ENCODE peak calls at places on chromosomes 5 and 9, in four cellular contexts. D is IMR-90, W is mesendoderm, N is H9. C is an unnamed sample.

GRCh38 chr5:144183254-144183889 is 12.7 kb downstream of the KCTD16 start:
- DNase-seq in D (peak; percentile 85), W (no peak), N (no peak), C (peak; percentile 43)

GRCh38 chr5:159732220-159732619 is 184.1 kb upstream of the ADRA1B start:
- DNase-seq in N (no peak), W (no peak), D (no peak), C (peak; percentile 24)

GRCh38 chr5:163339148-163339547 is 98.2 kb upstream of the CCNG1 start:
- DNase-seq in D (no peak), N (no peak), W (no peak), C (no peak)

GRCh38 chr5:142749321-142749720 is 20.9 kb upstream of the ARHGAP26 start:
- DNase-seq in N (no peak), W (peak; percentile 57), D (peak; percentile 77), C (peak; percentile 78)

GRCh38 chr5:179533907-179534306 is 16.4 kb upstream of the RUFY1 start:
- DNase-seq in D (no peak), N (no peak), W (no peak), C (no peak)

GRCh38 chr5:50415912-50416311 is 25.2 kb downstream of the EMB start:
- DNase-seq in N (no peak), D (no peak), W (no peak), C (no peak)

GRCh38 chr5:133256276-133256675 is 204.5 kb downstream of the HSPA4 start:
- DNase-seq in D (no peak), N (no peak), W (no peak), C (no peak)

GRCh38 chr9:100379862-100380261 is 27.1 kb upstream of the TEX10 start:
- DNase-seq in W (peak; percentile 49), D (peak; percentile 77), N (no peak), C (peak; percentile 85)

GRCh38 chr9:124932355-124932754 is 8.5 kb downstream of the GOLGA1 start:
- DNase-seq in N (no peak), D (no peak), W (no peak), C (no peak)

GRCh38 chr5:117954341-117954740 is 1034.0 kb downstream of the DTWD2 start:
- DNase-seq in D (peak; percentile 2), N (no peak), W (no peak), C (no peak)

GRCh38 chr9:36149197-36149596 is 12.7 kb downstream of the GLIPR2 start:
- DNase-seq in W (no peak), D (peak; percentile 79), N (no peak), C (peak; percentile 92)

GRCh38 chr5:41788800-41789395 is 81.3 kb downstream of the OXCT1 start:
- DNase-seq in N (no peak), D (peak; percentile 74), W (no peak), C (peak; percentile 19)

GRCh38 chr5:67549947-67550346 is 353.3 kb upstream of the CD180 start:
- DNase-seq in N (no peak), D (no peak), W (no peak), C (no peak)

GRCh38 chr5:81768960-81769452 is 18.1 kb upstream of the SSBP2 start:
- DNase-seq in N (no peak), W (no peak), D (peak; percentile 87), C (peak; percentile 97)

GRCh38 chr5:160930361-160930760 is 78.3 kb upstream of the ATP10B start:
- DNase-seq in W (peak; percentile 92), D (no peak), N (peak; percentile 44), C (no peak)

GRCh38 chr9:110928604-110929003 is 109.7 kb downstream of the LPAR1 start:
- DNase-seq in N (no peak), W (no peak), D (peak; percentile 61), C (no peak)

GRCh38 chr5:112630246-112631009 is 107.3 kb upstream of the APC start:
- DNase-seq in W (no peak), N (no peak), D (peak; percentile 2), C (no peak)

GRCh38 chr9:110214956-110215355 is 7.0 kb upstream of the C9orf152 start:
- DNase-seq in W (no peak), D (no peak), N (no peak), C (no peak)

GRCh38 chr5:164941102-164941501 is 1435.7 kb downstream of the MAT2B start:
- DNase-seq in W (no peak), N (no peak), D (peak; percentile 2), C (no peak)

GRCh38 chr5:90184764-90185163 is 224.8 kb downstream of the CETN3 start:
- DNase-seq in D (no peak), W (peak; percentile 25), N (no peak), C (peak; percentile 28)

GRCh38 chr5:140262839-140263238 is 40.1 kb downstream of the PFDN1 start:
- DNase-seq in N (no peak), W (no peak), D (no peak), C (no peak)

GRCh38 chr5:122492675-122493074 is 180.6 kb downstream of the SNCAIP start:
- DNase-seq in N (no peak), D (no peak), W (peak; percentile 68), C (peak; percentile 25)

GRCh38 chr5:176362098-176362442 is 506 bp upstream of the KIAA1191 start:
- DNase-seq in W (no peak), D (no peak), N (no peak), C (no peak)

GRCh38 chr9:102631559-102631958 is 363.6 kb upstream of the CYLC2 start:
- DNase-seq in N (no peak), W (peak; percentile 53), D (no peak), C (no peak)

GRCh38 chr5:15008476-15008875 is 136.9 kb upstream of the ANKH start:
- DNase-seq in N (peak; percentile 52), W (peak; percentile 78), D (peak; percentile 98), C (peak; percentile 95)

GRCh38 chr9:38720083-38720755 is at the start of gene FAM240B:
- DNase-seq in D (no peak), W (no peak), N (no peak), C (no peak)

GRCh38 chr9:108565651-108566378 is 290.0 kb downstream of the ACTL7B start:
- DNase-seq in W (peak; percentile 90), D (peak; percentile 88), N (peak; percentile 49), C (peak; percentile 85)

GRCh38 chr9:30711591-30711990 is 1672.9 kb upstream of the ACO1 start:
- DNase-seq in W (no peak), D (no peak), N (no peak), C (no peak)

GRCh38 chr9:26463841-26464240 is 428.8 kb downstream of the CAAP1 start:
- DNase-seq in W (no peak), D (no peak), N (no peak), C (no peak)

GRCh38 chr9:126150411-126151030 is 176.1 kb upstream of the MVB12B start:
- DNase-seq in W (peak; percentile 78), D (no peak), N (peak; percentile 18), C (no peak)

DNA sequence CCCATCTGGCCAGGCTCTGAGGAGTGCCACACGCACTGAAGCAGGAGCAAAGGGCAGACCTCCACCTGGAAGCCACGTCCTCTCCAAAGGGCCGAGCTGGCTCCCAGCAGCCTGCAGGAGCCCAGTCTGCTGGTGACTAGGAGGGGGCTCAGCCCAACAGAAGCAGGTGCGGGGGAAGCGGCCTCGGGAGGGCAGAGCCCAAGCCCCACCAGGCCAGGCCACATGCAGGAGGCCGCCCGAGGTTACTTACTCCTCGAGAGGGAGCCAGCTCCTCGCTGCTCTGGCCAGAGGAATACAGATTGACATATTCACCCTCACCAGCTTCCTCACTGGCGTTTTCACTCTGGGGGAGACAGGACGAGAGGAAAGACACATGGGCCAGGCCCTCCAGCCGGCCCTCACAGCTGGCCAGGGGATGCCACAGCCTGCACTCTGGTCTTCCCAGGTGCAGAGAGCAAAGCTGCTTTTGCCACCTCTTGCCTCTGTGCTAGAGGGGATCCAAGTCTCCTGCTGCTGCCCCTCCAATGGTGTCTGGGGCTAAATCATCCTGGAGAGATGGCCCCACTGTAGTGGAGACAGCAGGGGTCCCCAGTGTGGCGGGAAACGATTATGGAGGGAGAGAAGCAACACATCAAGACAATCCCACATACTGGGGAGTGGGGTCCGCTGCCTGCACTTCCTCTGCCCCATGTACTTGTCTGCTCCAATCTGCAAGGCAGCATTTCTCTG is 58.6 kb downstream of the PRRT1B start:
- DNase-seq in N (no peak), D (no peak), W (no peak), C (no peak)
- H3K79me1 ChIP-seq in N (no peaks in the 10 kb centered on the region), D (peaks cover 4% of the 10 kb centered on the region), W (no peaks in the 10 kb centered on the region), C (peaks cover 9% of the 10 kb centered on the region)

GRCh38 chr5:135033866-135034185 is 202 bp downstream of the PITX1 start:
- DNase-seq in D (no peak), W (no peak), N (no peak), C (no peak)

GRCh38 chr5:135035678-135036030 is 1.6 kb upstream of the PITX1 start:
- DNase-seq in N (no peak), D (no peak), W (no peak), C (no peak)

GRCh38 chr5:135034963-135035677 is 1.1 kb upstream of the PITX1 start:
- DNase-seq in N (no peak), W (no peak), D (no peak), C (no peak)

GRCh38 chr5:135033026-135033861 is 784 bp downstream of the PITX1 start:
- DNase-seq in N (peak; percentile 75), W (peak; percentile 72), D (peak; percentile 56), C (peak; percentile 63)

DNA sequence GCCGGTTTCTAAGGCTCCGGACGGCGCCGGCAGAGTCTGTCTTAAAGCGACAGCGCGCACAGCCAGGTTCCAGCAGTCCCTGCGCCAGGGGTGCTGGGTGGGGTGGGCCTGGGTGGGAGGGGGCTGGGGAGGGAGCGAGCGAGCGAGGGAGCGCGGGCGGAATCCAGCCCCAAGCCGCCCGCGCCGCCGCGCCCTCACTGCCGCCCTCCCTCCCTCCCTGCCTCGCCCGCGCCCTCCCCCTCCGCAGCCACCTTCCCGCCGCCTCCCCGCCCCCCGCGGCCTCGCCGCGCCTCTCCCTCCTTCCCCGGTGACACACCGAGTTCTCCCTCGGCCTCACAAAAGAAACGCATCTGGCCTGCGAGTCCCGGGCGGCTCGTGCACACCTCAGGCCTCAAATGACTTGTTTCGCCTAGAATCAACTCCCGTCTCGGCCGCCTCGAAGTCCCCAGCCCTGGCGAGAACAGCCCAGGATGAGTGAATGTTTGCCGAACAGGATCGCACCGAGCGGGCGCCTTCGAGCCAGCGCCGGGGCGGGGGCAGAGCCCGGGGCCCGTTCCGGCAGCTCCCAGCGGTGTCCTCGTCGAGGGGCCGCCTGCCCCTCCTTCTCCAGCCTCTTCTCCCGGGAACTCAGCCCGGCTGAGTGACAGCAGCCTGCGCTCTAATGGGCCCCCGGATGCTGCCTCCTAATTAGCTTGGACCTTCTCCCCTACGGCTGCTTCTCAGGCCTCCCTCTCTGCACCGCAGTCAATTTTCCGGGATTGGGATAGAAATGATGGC is at the start of gene PITX1:
- DNase-seq in W (peak; percentile 81), D (peak; percentile 69), N (peak; percentile 66), C (peak; percentile 68)
- H4K8ac ChIP-seq in W (no peak within 1 kb of the TSS), D (peak within 1 kb of the TSS; percentile 55), N (no peak within 1 kb of the TSS), C (peak within 1 kb of the TSS; percentile 85)

GRCh38 chr9:94927762-94928158 is 201.3 kb downstream of the AOPEP start:
- DNase-seq in W (no peak), D (no peak), N (no peak), C (no peak)
- H2AK5ac ChIP-seq in W (no peak overlapping the region), D (peak overlapping the region; percentile 76), N (no peak overlapping the region), C (peak overlapping the region; percentile 84)

GRCh38 chr5:109126481-109126880 is 283.3 kb downstream of the PJA2 start:
- DNase-seq in N (no peak), W (no peak), D (no peak), C (no peak)
- H3K79me1 ChIP-seq in N (no peaks in the 10 kb centered on the region), W (no peaks in the 10 kb centered on the region), D (peaks cover 3% of the 10 kb centered on the region), C (no peaks in the 10 kb centered on the region)

DNA sequence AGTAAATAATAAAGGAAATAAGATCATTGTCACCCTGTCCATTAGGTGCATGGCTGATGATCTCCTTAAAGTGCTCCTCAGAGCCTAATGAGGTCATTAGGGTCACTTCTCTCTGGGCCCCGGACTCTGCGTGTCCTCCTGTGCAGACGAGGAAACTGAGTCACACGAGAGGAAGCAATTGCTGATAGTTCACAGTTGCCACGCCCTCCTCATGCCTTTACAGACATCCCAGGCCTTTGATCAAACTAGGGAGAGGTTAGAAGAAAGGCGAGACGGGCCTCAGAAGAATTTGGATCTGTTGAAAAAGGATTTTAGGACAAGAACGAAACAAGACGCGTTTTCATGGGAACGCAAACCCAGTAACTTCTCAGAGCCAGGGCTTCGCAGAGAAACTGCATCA is 32.0 kb upstream of the MSX2 start:
- DNase-seq in D (no peak), W (peak; percentile 20), N (no peak), C (no peak)
- H4K8ac ChIP-seq in D (no peak overlapping the region), W (no peak overlapping the region), N (no peak overlapping the region), C (no peak overlapping the region)

C was measured in mesenchymal stem cell.